ENCODE peak calls at places on chromosome 9, in six cellular contexts. T is spleen, I is omental fat pad, Q is cardiac fibroblast, D is IMR-90, P is coronary artery. Z is an unnamed sample.

GRCh38 chr9:94603259-94603776 is 9.7 kb upstream of the FBP2 start:
- DNase-seq in Q (peak), I (peak), P (no peak), D (peak), T (peak), Z (peak)

GRCh38 chr9:76989501-76989900 is 30.0 kb upstream of the FOXB2 start:
- DNase-seq in D (no peak), T (no peak), I (no peak), Q (no peak), P (no peak), Z (no peak)

GRCh38 chr9:96156578-96156977 is 145.4 kb downstream of the HSD17B3 start:
- DNase-seq in D (no peak), T (no peak), I (no peak), P (no peak), Q (no peak), Z (no peak)

GRCh38 chr9:134661791-134662142 is 20.2 kb downstream of the COL5A1 start:
- DNase-seq in I (no peak), D (peak), Q (no peak), P (no peak), T (no peak), Z (no peak)

GRCh38 chr9:121601234-121601633 is 50.2 kb upstream of the DAB2IP start:
- DNase-seq in I (no peak), D (no peak), Q (peak), P (no peak), T (no peak), Z (no peak)

GRCh38 chr9:130997925-130998595 is 10.9 kb upstream of the LAMC3 start:
- DNase-seq in I (peak), Q (peak), T (no peak), D (peak), P (no peak), Z (no peak)

GRCh38 chr9:77435688-77436087 is 212.4 kb downstream of the GNA14 start:
- DNase-seq in I (no peak), Q (peak), T (no peak), P (no peak), D (peak), Z (no peak)

GRCh38 chr9:100221538-100221937 is 122.5 kb downstream of the INVS start:
- DNase-seq in P (no peak), T (no peak), I (no peak), Q (no peak), D (no peak), Z (no peak)

GRCh38 chr9:84851935-84852585 is 182.5 kb downstream of the NTRK2 start:
- DNase-seq in Q (peak), D (peak), T (no peak), I (no peak), P (peak), Z (no peak)

GRCh38 chr9:10059044-10059443 is 553.8 kb downstream of the PTPRD start:
- DNase-seq in P (no peak), T (no peak), Q (peak), I (no peak), D (peak), Z (no peak)

GRCh38 chr9:26685857-26686256 is 206.7 kb downstream of the CAAP1 start:
- DNase-seq in I (no peak), T (no peak), P (no peak), D (peak), Q (no peak), Z (no peak)

GRCh38 chr9:136940526-136941230 is 3.9 kb downstream of the FBXW5 start:
- DNase-seq in T (peak), D (no peak), I (no peak), P (no peak), Q (no peak), Z (no peak)

GRCh38 chr9:92807757-92808725 is 43.4 kb upstream of the BICD2 start:
- DNase-seq in D (no peak), Q (no peak), I (no peak), T (peak), P (no peak), Z (peak)

GRCh38 chr9:3200331-3200774 is 325.4 kb downstream of the RFX3 start:
- DNase-seq in Q (no peak), T (no peak), D (peak), I (no peak), P (no peak), Z (no peak)

GRCh38 chr9:7169717-7170348 is 412.1 kb downstream of the KDM4C start:
- DNase-seq in Q (peak), D (peak), I (no peak), P (no peak), T (no peak), Z (no peak)

GRCh38 chr9:116355153-116355827 is 201.7 kb downstream of the PAPPA start:
- DNase-seq in P (no peak), D (peak), Q (peak), T (no peak), I (no peak), Z (no peak)

GRCh38 chr9:37732086-37732744 is 21.4 kb upstream of the TRMT10B start:
- DNase-seq in D (no peak), Q (no peak), T (no peak), P (no peak), I (no peak), Z (no peak)

GRCh38 chr9:105475302-105475701 is 27.5 kb downstream of the FSD1L start:
- DNase-seq in P (no peak), T (no peak), Q (peak), D (peak), I (no peak), Z (no peak)

GRCh38 chr9:34430843-34431437 is 27.4 kb downstream of the FAM219A start:
- DNase-seq in Q (peak), I (no peak), D (peak), P (no peak), T (no peak), Z (no peak)

GRCh38 chr9:117249799-117250198 is 165.1 kb downstream of the ASTN2 start:
- DNase-seq in T (no peak), I (no peak), P (no peak), Q (no peak), D (no peak), Z (no peak)

DNA sequence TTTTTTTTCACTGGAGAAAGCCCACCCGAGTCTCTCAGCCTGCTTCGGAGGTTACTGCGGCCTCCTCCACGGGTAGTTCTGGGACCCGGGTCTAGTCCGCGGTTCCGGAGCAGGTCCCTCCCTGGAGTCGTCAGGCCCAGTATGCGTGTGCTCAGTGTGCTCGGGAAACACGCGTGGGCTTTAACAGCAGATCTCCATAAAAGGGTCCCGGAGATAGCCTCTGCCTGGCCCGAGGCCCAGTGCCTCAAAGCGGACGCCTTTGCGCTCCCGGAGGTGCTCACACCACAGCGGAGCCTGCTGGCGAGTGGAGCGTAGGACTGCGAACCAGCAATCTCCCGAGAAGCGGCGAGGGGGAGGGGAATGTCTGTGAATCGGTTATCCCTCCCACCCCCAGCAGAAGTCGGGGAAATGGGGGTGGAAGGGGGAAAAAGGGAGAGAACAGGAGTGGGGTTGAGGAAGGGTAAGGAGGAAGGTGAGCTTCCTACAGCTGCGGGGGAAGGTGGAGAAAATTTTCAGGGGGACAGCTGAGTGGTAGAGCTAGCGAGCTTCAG is 28.7 kb downstream of the CDKN2A start:
- DNase-seq in I (no peak), Q (peak), D (peak), T (peak), P (no peak), Z (peak)
- TF ChIP-seq CTCF in I (no peak), Q (peak), D (peak), T (peak), P (no peak), Z (no peak)

GRCh38 chr9:114681594-114682332 is at the start of gene TEX48:
- DNase-seq in I (peak), P (no peak), Q (peak), T (peak), D (peak), Z (no peak)
- TF ChIP-seq CTCF in I (no peak), P (no peak), Q (peak), T (peak), D (peak), Z (no peak)

GRCh38 chr9:99211746-99212145 is 10.0 kb downstream of the ALG2 start:
- DNase-seq in Q (no peak), D (no peak), I (no peak), T (no peak), P (no peak), Z (no peak)
- TF ChIP-seq CTCF in Q (no peak), D (no peak), I (no peak), T (no peak), P (no peak), Z (no peak)

GRCh38 chr9:115195889-115196288 is 77.9 kb upstream of the TNC start:
- DNase-seq in T (no peak), Q (peak), P (no peak), I (no peak), D (no peak), Z (no peak)
- TF ChIP-seq CTCF in T (no peak), Q (no peak), P (no peak), I (no peak), D (no peak), Z (no peak)

GRCh38 chr9:128636024-128636390 is 20.6 kb downstream of the DYNC2I2 start:
- DNase-seq in D (no peak), T (no peak), Q (peak), P (no peak), I (no peak), Z (no peak)
- TF ChIP-seq CTCF in D (no peak), T (no peak), Q (no peak), P (no peak), I (no peak), Z (no peak)

GRCh38 chr9:129352157-129352870 is 174.3 kb upstream of the IER5L start:
- DNase-seq in D (no peak), T (no peak), Q (no peak), P (no peak), I (no peak), Z (no peak)
- TF ChIP-seq CTCF in D (no peak), T (no peak), Q (no peak), P (no peak), I (no peak), Z (no peak)

Z was measured in activated B cell treated with CpG ODN at 0.5 μM for 24 hours.